ENCODE peak calls at places on chromosomes 2 and 18, in five cellular contexts. D is lower lobe of right lung, X is ELF-1, U is NCI-H1092 treated with DMSO at 0.1 percent for 48 hours, E is RPMI7951. J is an unnamed sample.

GRCh38 chr2:120880381-120880780 is 144.7 kb downstream of the GLI2 start:
- DNase-seq in E (peak), D (peak), U (no peak), X (no peak), J (no peak)

GRCh38 chr18:58496937-58497336 is 132.0 kb downstream of the ALPK2 start:
- DNase-seq in E (no peak), X (peak), D (no peak), U (no peak), J (no peak)

GRCh38 chr18:26543368-26543767 is 5.0 kb downstream of the KCTD1 start:
- DNase-seq in E (no peak), U (no peak), D (no peak), X (no peak), J (no peak)

GRCh38 chr2:225865468-225865867 is 466.0 kb downstream of the NYAP2 start:
- DNase-seq in X (no peak), D (no peak), U (no peak), E (peak), J (no peak)

GRCh38 chr2:230924470-230925341 is at the start of gene GPR55:
- DNase-seq in D (peak), X (peak), E (no peak), U (no peak), J (peak)

GRCh38 chr2:74491671-74492544 is 7.5 kb downstream of the LBX2 start:
- DNase-seq in X (no peak), E (no peak), D (peak), U (no peak), J (no peak)

GRCh38 chr2:37156071-37156856 is 516 bp downstream of the EIF2AK2 start:
- DNase-seq in E (peak), U (peak), X (peak), D (peak), J (peak)

GRCh38 chr2:219109468-219109867 is 48.7 kb upstream of the IHH start:
- DNase-seq in X (peak), E (no peak), U (no peak), D (peak), J (no peak)

GRCh38 chr2:159086332-159086731 is 117.9 kb downstream of the TANC1 start:
- DNase-seq in E (peak), X (no peak), U (peak), D (no peak), J (no peak)

GRCh38 chr2:37507069-37507410 is 162.6 kb downstream of the QPCT start:
- DNase-seq in E (peak), X (no peak), D (no peak), U (no peak), J (no peak)

GRCh38 chr2:112958428-112959108 is 19.2 kb upstream of the IL36G start:
- DNase-seq in D (no peak), U (peak), E (peak), X (peak), J (no peak)

J was measured in frontal cortex.